ENCODE peak calls at places on chromosomes 13 and 19, in six cellular contexts. R, B, N, U, O and W are unnamed samples.

GRCh38 chr19:14090509-14091085 is at the start of gene SAMD1:
- DNase-seq in R (peak; percentile 49), B (peak; percentile 91), N (no peak), U (peak; percentile 84), O (peak; percentile 92), W (peak; percentile 85)

GRCh38 chr13:35378939-35379338 is 97.5 kb downstream of the MAB21L1 start:
- DNase-seq in R (no peak), B (no peak), N (no peak), U (no peak), O (no peak), W (no peak)

GRCh38 chr13:27622881-27623280 is 1.2 kb downstream of the POLR1D start:
- DNase-seq in R (no peak), B (no peak), N (no peak), U (no peak), O (no peak), W (peak; percentile 16)

GRCh38 chr13:46389985-46390384 is 2.9 kb upstream of the RUBCNL start:
- DNase-seq in R (no peak), B (peak; percentile 46), N (no peak), U (peak; percentile 7), O (no peak), W (no peak)

GRCh38 chr19:4456843-4457653 is 546 bp downstream of the UBXN6 start:
- DNase-seq in R (no peak), B (peak; percentile 85), N (no peak), U (peak; percentile 48), O (no peak), W (no peak)

GRCh38 chr19:38693380-38694223 is 46.2 kb downstream of the ACTN4 start:
- DNase-seq in R (peak; percentile 100), B (peak; percentile 76), N (no peak), U (no peak), O (peak; percentile 64), W (no peak)

GRCh38 chr13:39364797-39365468 is 238.1 kb downstream of the LHFPL6 start:
- DNase-seq in R (peak; percentile 1), B (no peak), N (no peak), U (no peak), O (no peak), W (no peak)

GRCh38 chr13:113364933-113365371 is 1.0 kb upstream of the GRTP1 start:
- DNase-seq in R (no peak), B (no peak), N (no peak), U (no peak), O (no peak), W (no peak)

GRCh38 chr19:49249933-49250332 is 75.1 kb downstream of the SLC6A16 start:
- DNase-seq in R (no peak), B (no peak), N (no peak), U (no peak), O (no peak), W (no peak)

GRCh38 chr13:44078806-44079378 is 199.2 kb downstream of the LACC1 start:
- DNase-seq in R (no peak), B (no peak), N (no peak), U (no peak), O (no peak), W (no peak)

GRCh38 chr19:41328818-41329220 is 18.8 kb downstream of the CCDC97 start:
- DNase-seq in R (no peak), B (no peak), N (no peak), U (no peak), O (no peak), W (no peak)

GRCh38 chr19:21698215-21698614 is 69.2 kb downstream of the ZNF100 start:
- DNase-seq in R (peak; percentile 3), B (no peak), N (no peak), U (no peak), O (no peak), W (peak; percentile 62)

GRCh38 chr13:97567510-97568243 is 133.7 kb downstream of the RAP2A start:
- DNase-seq in R (peak; percentile 84), B (peak; percentile 37), N (no peak), U (no peak), O (no peak), W (no peak)

GRCh38 chr13:35865341-35866240 is 265.6 kb downstream of the DCLK1 start:
- DNase-seq in R (no peak), B (no peak), N (no peak), U (no peak), O (no peak), W (no peak)

GRCh38 chr19:9073806-9074205 is 13.1 kb upstream of the OR1M1 start:
- DNase-seq in R (no peak), B (no peak), N (no peak), U (no peak), O (no peak), W (no peak)